ENCODE peak calls at places on chromosomes 2 and 18, in ten cellular contexts. G is stimulated activated CD4-positive, alpha-beta T cell treated with anti-CD3 and anti-CD28 coated beads, Interleukin-4, amount 100 ng/mL, for 1 hour; V is esophagus squamous epithelium; X is iPS DF 6.9; K is right cardiac atrium; E is stimulated activated CD8-positive, alpha-beta memory T cell treated with anti-CD3 and anti-CD28 coated beads, Interleukin-4, amount 100 ng/mL, for 1 hour; S is NCI-H1105; N is uterus; L is breast epithelium; J is fibroblast of the aortic adventitia. P is an unnamed sample.

GRCh38 chr18:43238429-43238828 is 38.9 kb downstream of the SYT4 start:
- DNase-seq in G (no peak), V (no peak), X (no peak), K (no peak), E (no peak), S (no peak), N (no peak), L (no peak), J (no peak), P (no peak)

GRCh38 chr2:235523486-235524150 is 29.8 kb downstream of the AGAP1 start:
- DNase-seq in G (no peak), V (no peak), X (no peak), K (no peak), E (no peak), S (no peak), N (no peak), L (no peak), J (no peak), P (no peak)

GRCh38 chr2:9629222-9630000 is 1.4 kb downstream of the YWHAQ start:
- DNase-seq in G (no peak), V (no peak), X (no peak), K (no peak), E (no peak), S (no peak), N (no peak), L (no peak), J (peak), P (peak)

GRCh38 chr2:156115338-156115737 is 217.2 kb downstream of the NR4A2 start:
- DNase-seq in G (no peak), V (no peak), X (no peak), K (no peak), E (no peak), S (no peak), N (no peak), L (no peak), J (peak), P (peak)

GRCh38 chr2:107136749-107137148 is 250.8 kb upstream of the ST6GAL2 start:
- DNase-seq in G (no peak), V (no peak), X (no peak), K (no peak), E (no peak), S (no peak), N (no peak), L (no peak), J (no peak), P (no peak)

GRCh38 chr2:151657667-151658076 is 76.6 kb downstream of the NEB start:
- DNase-seq in G (no peak), V (no peak), X (no peak), K (no peak), E (no peak), S (no peak), N (no peak), L (no peak), J (peak), P (no peak)

GRCh38 chr2:1607971-1608688 is 136.2 kb downstream of the PXDN start:
- DNase-seq in G (no peak), V (no peak), X (no peak), K (no peak), E (no peak), S (no peak), N (no peak), L (no peak), J (no peak), P (peak)

GRCh38 chr2:156673271-156673615 is 237.1 kb downstream of the GPD2 start:
- DNase-seq in G (no peak), V (no peak), X (no peak), K (no peak), E (no peak), S (no peak), N (no peak), L (no peak), J (no peak), P (no peak)

GRCh38 chr2:70104231-70105111 is 17.2 kb downstream of the PCBP1 start:
- DNase-seq in G (peak), V (no peak), X (no peak), K (no peak), E (no peak), S (no peak), N (peak), L (no peak), J (peak), P (peak)

GRCh38 chr2:124913873-124914272 is 888.8 kb downstream of the CNTNAP5 start:
- DNase-seq in G (no peak), V (no peak), X (no peak), K (no peak), E (no peak), S (no peak), N (no peak), L (no peak), J (no peak), P (peak)

GRCh38 chr2:54482725-54483124 is 26.6 kb downstream of the SPTBN1 start:
- DNase-seq in G (no peak), V (no peak), X (no peak), K (peak), E (no peak), S (no peak), N (no peak), L (no peak), J (peak), P (peak)

GRCh38 chr2:238352361-238352760 is 32.0 kb downstream of the TRAF3IP1 start:
- DNase-seq in G (no peak), V (no peak), X (no peak), K (no peak), E (no peak), S (no peak), N (no peak), L (no peak), J (no peak), P (no peak)

GRCh38 chr2:112020561-112020960 is 34.5 kb upstream of the TMEM87B start:
- DNase-seq in G (no peak), V (no peak), X (peak), K (no peak), E (no peak), S (no peak), N (no peak), L (no peak), J (no peak), P (no peak)

GRCh38 chr2:75361486-75361885 is 162.2 kb upstream of the TACR1 start:
- DNase-seq in G (no peak), V (no peak), X (no peak), K (no peak), E (no peak), S (no peak), N (no peak), L (no peak), J (no peak), P (no peak)

GRCh38 chr18:2994603-2995432 is 18.1 kb downstream of the LPIN2 start:
- DNase-seq in G (peak), V (peak), X (no peak), K (peak), E (no peak), S (no peak), N (no peak), L (no peak), J (no peak), P (no peak)

GRCh38 chr2:150438654-150439053 is 48.8 kb downstream of the RND3 start:
- DNase-seq in G (no peak), V (no peak), X (no peak), K (no peak), E (no peak), S (no peak), N (no peak), L (no peak), J (no peak), P (no peak)

GRCh38 chr2:127007652-127008051 is 99.3 kb downstream of the BIN1 start:
- DNase-seq in G (no peak), V (no peak), X (no peak), K (no peak), E (no peak), S (no peak), N (no peak), L (no peak), J (peak), P (peak)

GRCh38 chr2:229408356-229408755 is 137.3 kb upstream of the PID1 start:
- DNase-seq in G (no peak), V (no peak), X (no peak), K (peak), E (no peak), S (no peak), N (peak), L (no peak), J (peak), P (peak)

GRCh38 chr2:8024506-8024905 is 657.4 kb upstream of the ID2 start:
- DNase-seq in G (no peak), V (no peak), X (no peak), K (no peak), E (no peak), S (no peak), N (no peak), L (no peak), J (no peak), P (no peak)

GRCh38 chr2:198325359-198325758 is 521.0 kb downstream of the PLCL1 start:
- DNase-seq in G (no peak), V (no peak), X (no peak), K (no peak), E (no peak), S (no peak), N (no peak), L (no peak), J (no peak), P (no peak)

GRCh38 chr2:69997296-69998184 is 36.1 kb upstream of the ASPRV1 start:
- DNase-seq in G (peak), V (no peak), X (no peak), K (no peak), E (no peak), S (no peak), N (no peak), L (peak), J (no peak), P (no peak)

GRCh38 chr2:181810823-181811695 is 80.5 kb upstream of the ITPRID2 start:
- DNase-seq in G (no peak), V (no peak), X (no peak), K (peak), E (no peak), S (peak), N (no peak), L (no peak), J (peak), P (peak)

GRCh38 chr2:97928591-97928990 is 67.2 kb downstream of the TMEM131 start:
- DNase-seq in G (no peak), V (no peak), X (no peak), K (no peak), E (no peak), S (no peak), N (no peak), L (no peak), J (no peak), P (no peak)

GRCh38 chr2:52629531-52629930 is 1138.1 kb upstream of the CHAC2 start:
- DNase-seq in G (no peak), V (no peak), X (no peak), K (no peak), E (no peak), S (no peak), N (no peak), L (no peak), J (no peak), P (no peak)